ENCODE peak calls at places on chromosome 16, in nine cellular contexts. N is transverse colon; I is activated T-cell treated with anti-CD3 and anti-CD28 coated beads for 1 hour; J is Calu3; W is stimulated activated naive CD8-positive, alpha-beta T cell treated with anti-CD3 and anti-CD28 coated beads, Interleukin-15, Interleukin-2, amounts not matched to agents 100 U/mL and 50 U/mL, for 24 hours; U is fibroblast of the conjunctiva; Q is naive B cell; R is HEK293T; X is AG04450. O is an unnamed sample.

GRCh38 chr16:51490866-51491265 is 339.8 kb upstream of the SALL1 start:
- DNase-seq in N (no peak), I (no peak), J (no peak), W (no peak), U (no peak), Q (no peak), R (no peak), X (no peak), O (no peak)

GRCh38 chr16:50023626-50024025 is 1.4 kb upstream of the CNEP1R1 start:
- DNase-seq in N (no peak), I (no peak), J (no peak), W (no peak), U (no peak), Q (no peak), R (no peak), X (no peak), O (no peak)

GRCh38 chr16:16092925-16093624 is 130.2 kb downstream of the ABCC6 start:
- DNase-seq in N (no peak), I (no peak), J (no peak), W (no peak), U (no peak), Q (no peak), R (no peak), X (no peak), O (no peak)

GRCh38 chr16:19400709-19401108 is 17.0 kb upstream of the TMC5 start:
- DNase-seq in N (no peak), I (no peak), J (no peak), W (no peak), U (no peak), Q (no peak), R (peak), X (no peak), O (no peak)

GRCh38 chr16:88628512-88628974 is 9.8 kb upstream of the IL17C start:
- DNase-seq in N (no peak), I (no peak), J (no peak), W (no peak), U (no peak), Q (no peak), R (peak), X (no peak), O (no peak)

GRCh38 chr16:88383401-88384221 is 852 bp downstream of the ZNF469 start:
- DNase-seq in N (no peak), I (no peak), J (peak), W (peak), U (no peak), Q (peak), R (peak), X (no peak), O (peak)

GRCh38 chr16:81569361-81570034 is 124.9 kb downstream of the CMIP start:
- DNase-seq in N (no peak), I (no peak), J (no peak), W (no peak), U (no peak), Q (no peak), R (no peak), X (no peak), O (no peak)

GRCh38 chr16:23742761-23743160 is 12.1 kb upstream of the CHP2 start:
- DNase-seq in N (no peak), I (no peak), J (no peak), W (no peak), U (no peak), Q (no peak), R (no peak), X (no peak), O (no peak)

GRCh38 chr16:51734220-51734619 is 583.1 kb upstream of the SALL1 start:
- DNase-seq in N (no peak), I (no peak), J (no peak), W (no peak), U (no peak), Q (no peak), R (no peak), X (no peak), O (no peak)

GRCh38 chr16:57282510-57283213 is 1.8 kb downstream of the PLLP start:
- DNase-seq in N (no peak), I (no peak), J (no peak), W (no peak), U (no peak), Q (no peak), R (no peak), X (no peak), O (no peak)

GRCh38 chr16:30958164-30959083 is 870 bp downstream of the SETD1A start:
- DNase-seq in N (peak), I (no peak), J (peak), W (no peak), U (no peak), Q (no peak), R (peak), X (no peak), O (no peak)

GRCh38 chr16:65280988-65281530 is 159.2 kb upstream of the CDH11 start:
- DNase-seq in N (no peak), I (no peak), J (no peak), W (no peak), U (no peak), Q (no peak), R (no peak), X (no peak), O (no peak)

GRCh38 chr16:70736454-70737376 is 50.9 kb upstream of the MTSS2 start:
- DNase-seq in N (no peak), I (no peak), J (no peak), W (peak), U (no peak), Q (no peak), R (no peak), X (no peak), O (no peak)

GRCh38 chr16:21684199-21684598 is 20.4 kb downstream of the OTOA start:
- DNase-seq in N (peak), I (peak), J (peak), W (peak), U (no peak), Q (no peak), R (peak), X (no peak), O (no peak)

GRCh38 chr16:17474037-17474436 is 3.3 kb upstream of the XYLT1 start:
- DNase-seq in N (no peak), I (no peak), J (no peak), W (no peak), U (peak), Q (no peak), R (no peak), X (no peak), O (no peak)

GRCh38 chr16:14309906-14310305 is 238.8 kb downstream of the MRTFB start:
- DNase-seq in N (no peak), I (no peak), J (no peak), W (peak), U (no peak), Q (no peak), R (no peak), X (no peak), O (no peak)

GRCh38 chr16:24980077-24980793 is 34.9 kb downstream of the ARHGAP17 start:
- DNase-seq in N (no peak), I (no peak), J (peak), W (peak), U (no peak), Q (no peak), R (no peak), X (no peak), O (no peak)